ENCODE peak calls at places on chromosomes 7 and 10, in four cellular contexts. One of them, this sample, is unnamed.

GRCh38 chr7:157676456-157677255 is 339.9 kb downstream of the DNAJB6 start:
- DNase-seq in skeletal muscle cell: no peak
- DNase-seq in coronary artery: peak; percentile 43
- DNase-seq in CD8-positive, alpha-beta T cell: no peak
- DNase-seq in this sample: peak; percentile 61

GRCh38 chr7:35823440-35823839 is 22.6 kb downstream of the SEPTIN7 start:
- DNase-seq in skeletal muscle cell: no peak
- DNase-seq in coronary artery: no peak
- DNase-seq in CD8-positive, alpha-beta T cell: no peak
- DNase-seq in this sample: no peak

GRCh38 chr10:4653160-4653559 is 172.8 kb upstream of the AKR1E2 start:
- DNase-seq in skeletal muscle cell: no peak
- DNase-seq in coronary artery: no peak
- DNase-seq in CD8-positive, alpha-beta T cell: no peak
- DNase-seq in this sample: no peak

GRCh38 chr10:69333205-69333604 is 54.9 kb downstream of the HK1 start:
- DNase-seq in skeletal muscle cell: no peak
- DNase-seq in coronary artery: peak; percentile 90
- DNase-seq in CD8-positive, alpha-beta T cell: no peak
- DNase-seq in this sample: no peak

GRCh38 chr10:1064172-1064571 is 8.0 kb downstream of the WDR37 start:
- DNase-seq in skeletal muscle cell: no peak
- DNase-seq in coronary artery: no peak
- DNase-seq in CD8-positive, alpha-beta T cell: no peak
- DNase-seq in this sample: no peak

GRCh38 chr7:36396150-36396549 is 6.5 kb downstream of the ANLN start:
- DNase-seq in skeletal muscle cell: no peak
- DNase-seq in coronary artery: no peak
- DNase-seq in CD8-positive, alpha-beta T cell: no peak
- DNase-seq in this sample: no peak

GRCh38 chr10:86967481-86967941 is 771 bp upstream of the ADIRF start:
- DNase-seq in skeletal muscle cell: no peak
- DNase-seq in coronary artery: peak; percentile 73
- DNase-seq in CD8-positive, alpha-beta T cell: no peak
- DNase-seq in this sample: peak; percentile 95

GRCh38 chr7:66304536-66304935 is 99.4 kb downstream of the TPST1 start:
- DNase-seq in skeletal muscle cell: no peak
- DNase-seq in coronary artery: no peak
- DNase-seq in CD8-positive, alpha-beta T cell: no peak
- DNase-seq in this sample: no peak